ENCODE peak calls at places on chromosomes 6 and 20, in five cellular contexts. One of them, this sample, is unnamed.
A peak's percentile ranks its signal among the peaks of the same experiment; 100 is the strongest.

GRCh38 chr20:51076841-51077543 is 54.1 kb upstream of the KCNG1 start:
- DNase-seq in AG09309: no peak
- DNase-seq in NCI-H1417: peak; percentile 51
- DNase-seq in ACHN: no peak
- DNase-seq in NCI-H510A: no peak
- DNase-seq in this sample: no peak

GRCh38 chr6:63773200-63773599 is 137.6 kb downstream of the PHF3 start:
- DNase-seq in AG09309: no peak
- DNase-seq in NCI-H1417: no peak
- DNase-seq in ACHN: no peak
- DNase-seq in NCI-H510A: no peak
- DNase-seq in this sample: no peak

GRCh38 chr6:30748301-30748769 is 4.0 kb upstream of the IER3 start:
- DNase-seq in AG09309: no peak
- DNase-seq in NCI-H1417: no peak
- DNase-seq in ACHN: no peak
- DNase-seq in NCI-H510A: no peak
- DNase-seq in this sample: no peak

GRCh38 chr20:49914310-49915117 is 815 bp downstream of the SPATA2 start:
- DNase-seq in AG09309: no peak
- DNase-seq in NCI-H1417: peak; percentile 24
- DNase-seq in ACHN: no peak
- DNase-seq in NCI-H510A: no peak
- DNase-seq in this sample: peak; percentile 49

GRCh38 chr6:126261792-126262421 is 78.0 kb upstream of the CENPW start:
- DNase-seq in AG09309: no peak
- DNase-seq in NCI-H1417: no peak
- DNase-seq in ACHN: no peak
- DNase-seq in NCI-H510A: no peak
- DNase-seq in this sample: peak; percentile 28

GRCh38 chr6:23446394-23447001 is 679.5 kb upstream of the NRSN1 start:
- DNase-seq in AG09309: no peak
- DNase-seq in NCI-H1417: peak; percentile 81
- DNase-seq in ACHN: peak; percentile 25
- DNase-seq in NCI-H510A: peak; percentile 19
- DNase-seq in this sample: peak; percentile 42

GRCh38 chr6:11575408-11576033 is 38.0 kb downstream of the TMEM170B start:
- DNase-seq in AG09309: peak; percentile 52
- DNase-seq in NCI-H1417: peak; percentile 79
- DNase-seq in ACHN: peak; percentile 73
- DNase-seq in NCI-H510A: no peak
- DNase-seq in this sample: peak; percentile 86

GRCh38 chr20:35561268-35561667 is 19.4 kb downstream of the ERGIC3 start:
- DNase-seq in AG09309: peak; percentile 1
- DNase-seq in NCI-H1417: peak; percentile 75
- DNase-seq in ACHN: peak; percentile 76
- DNase-seq in NCI-H510A: peak; percentile 74
- DNase-seq in this sample: peak; percentile 78

GRCh38 chr6:15254074-15254975 is 8.5 kb downstream of the JARID2 start:
- DNase-seq in AG09309: no peak
- DNase-seq in NCI-H1417: peak; percentile 34
- DNase-seq in ACHN: no peak
- DNase-seq in NCI-H510A: no peak
- DNase-seq in this sample: no peak

This sample was measured in GM23338.